ENCODE peak calls at places on chromosomes 11 and 22, in nine cellular contexts. X, A, Y, L, V, P, Q, Z and G are unnamed samples.

GRCh38 chr11:6027501-6027900 is 3.1 kb downstream of the OR56A1 start:
- DNase-seq in X (no peak), A (no peak), Y (no peak), L (no peak), V (no peak), P (no peak), Q (no peak), Z (no peak), G (no peak)

GRCh38 chr22:30205281-30206115 is 41.1 kb downstream of the LIF start:
- DNase-seq in X (peak; percentile 53), A (no peak), Y (no peak), L (peak; percentile 33), V (peak; percentile 49), P (peak; percentile 85), Q (peak; percentile 73), Z (no peak), G (peak; percentile 87)

GRCh38 chr11:125110996-125111340 is 458 bp downstream of the TMEM218 start:
- DNase-seq in X (no peak), A (peak; percentile 38), Y (no peak), L (no peak), V (no peak), P (no peak), Q (no peak), Z (no peak), G (no peak)

GRCh38 chr11:27371490-27371889 is 8.5 kb upstream of the CCDC34 start:
- DNase-seq in X (no peak), A (no peak), Y (no peak), L (no peak), V (no peak), P (no peak), Q (no peak), Z (no peak), G (no peak)

GRCh38 chr22:48836673-48837340 is 990.9 kb downstream of the BRD1 start:
- DNase-seq in X (no peak), A (no peak), Y (peak; percentile 26), L (no peak), V (no peak), P (no peak), Q (no peak), Z (no peak), G (no peak)

GRCh38 chr11:120126543-120126942 is 11.4 kb downstream of the TRIM29 start:
- DNase-seq in X (no peak), A (no peak), Y (no peak), L (no peak), V (no peak), P (no peak), Q (no peak), Z (no peak), G (no peak)

GRCh38 chr11:58775066-58775708 is 43.4 kb upstream of the GLYAT start:
- DNase-seq in X (no peak), A (no peak), Y (no peak), L (no peak), V (no peak), P (no peak), Q (no peak), Z (no peak), G (no peak)

GRCh38 chr11:116832350-116833290 is 2.9 kb downstream of the APOC3 start:
- DNase-seq in X (no peak), A (no peak), Y (no peak), L (no peak), V (no peak), P (no peak), Q (no peak), Z (no peak), G (no peak)

GRCh38 chr22:46649176-46650077 is 29.2 kb downstream of the GRAMD4 start:
- DNase-seq in X (no peak), A (no peak), Y (no peak), L (no peak), V (peak; percentile 63), P (no peak), Q (no peak), Z (no peak), G (no peak)

GRCh38 chr22:22748297-22748743 is 103.9 kb downstream of the GGTLC2 start:
- DNase-seq in X (peak; percentile 51), A (peak; percentile 43), Y (peak; percentile 56), L (no peak), V (no peak), P (no peak), Q (no peak), Z (peak; percentile 44), G (no peak)

GRCh38 chr22:42444060-42444904 is 12.1 kb upstream of the NFAM1 start:
- DNase-seq in X (peak; percentile 84), A (peak; percentile 95), Y (peak; percentile 85), L (peak; percentile 43), V (peak; percentile 86), P (peak; percentile 88), Q (peak; percentile 95), Z (peak; percentile 91), G (peak; percentile 92)

GRCh38 chr11:70194792-70195791 is 8.0 kb upstream of the FADD start:
- DNase-seq in X (no peak), A (no peak), Y (no peak), L (no peak), V (no peak), P (no peak), Q (peak; percentile 33), Z (no peak), G (no peak)

GRCh38 chr22:45970709-45971388 is 6.1 kb downstream of the WNT7B start:
- DNase-seq in X (no peak), A (peak; percentile 66), Y (no peak), L (no peak), V (no peak), P (no peak), Q (no peak), Z (peak; percentile 69), G (no peak)

GRCh38 chr11:7890417-7891179 is 40.5 kb downstream of the OR10A6 start:
- DNase-seq in X (no peak), A (no peak), Y (no peak), L (no peak), V (no peak), P (no peak), Q (no peak), Z (peak; percentile 11), G (no peak)

GRCh38 chr22:40512426-40513136 is 123.9 kb downstream of the MRTFA start:
- DNase-seq in X (peak; percentile 48), A (no peak), Y (no peak), L (peak; percentile 76), V (no peak), P (no peak), Q (no peak), Z (no peak), G (peak; percentile 78)

GRCh38 chr22:46542011-46542985 is 4.9 kb upstream of the CELSR1 start:
- DNase-seq in X (peak; percentile 58), A (peak; percentile 87), Y (peak; percentile 80), L (peak; percentile 64), V (peak; percentile 70), P (peak; percentile 80), Q (peak; percentile 91), Z (peak; percentile 87), G (peak; percentile 78)

GRCh38 chr11:130611791-130612251 is 163.4 kb downstream of the ADAMTS15 start:
- DNase-seq in X (no peak), A (no peak), Y (no peak), L (peak; percentile 69), V (no peak), P (no peak), Q (no peak), Z (no peak), G (no peak)

GRCh38 chr11:130608267-130608666 is 159.8 kb downstream of the ADAMTS15 start:
- DNase-seq in X (no peak), A (no peak), Y (no peak), L (no peak), V (no peak), P (no peak), Q (no peak), Z (no peak), G (no peak)

GRCh38 chr11:130609121-130610035 is 160.9 kb downstream of the ADAMTS15 start:
- DNase-seq in X (peak; percentile 99), A (peak; percentile 50), Y (no peak), L (peak; percentile 50), V (peak; percentile 88), P (peak; percentile 92), Q (no peak), Z (no peak), G (peak; percentile 94)

GRCh38 chr11:130613396-130613795 is 165.0 kb downstream of the ADAMTS15 start:
- DNase-seq in X (no peak), A (no peak), Y (no peak), L (no peak), V (no peak), P (no peak), Q (no peak), Z (no peak), G (no peak)

DNA sequence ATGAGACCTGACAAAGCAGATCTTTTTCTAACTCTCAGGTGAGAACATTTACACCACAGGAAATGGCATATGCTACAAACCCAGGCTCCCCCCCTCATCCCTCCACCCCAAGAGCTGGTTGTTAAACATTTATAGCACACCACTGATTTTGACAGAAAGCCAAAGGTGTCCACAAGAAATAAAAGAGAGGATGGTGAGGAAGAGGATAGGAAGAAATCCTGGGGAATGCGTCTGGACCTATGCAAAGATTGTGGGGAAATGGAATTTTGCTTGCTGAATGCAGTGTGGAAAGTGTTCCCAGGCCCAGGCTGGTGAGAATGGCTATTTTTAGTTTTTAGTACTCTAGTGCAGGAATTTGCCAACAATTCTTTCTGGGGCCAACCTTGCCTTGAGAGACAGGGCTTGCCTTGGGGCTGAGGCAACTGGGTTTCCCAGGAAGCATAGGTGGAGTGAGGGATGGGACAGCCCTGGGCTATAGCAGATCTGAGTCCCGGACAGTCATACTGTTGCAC is 163.9 kb downstream of the ADAMTS15 start:
- DNase-seq in X (no peak), A (no peak), Y (no peak), L (peak; percentile 41), V (no peak), P (no peak), Q (no peak), Z (no peak), G (no peak)
- H3K27ac ChIP-seq in X (peak overlapping the region; percentile 80), A (no peak overlapping the region), Y (no peak overlapping the region), L (peak overlapping the region; percentile 78), V (peak overlapping the region; percentile 83), P (no peak overlapping the region), Q (no peak overlapping the region), Z (no peak overlapping the region), G (no peak overlapping the region)

DNA sequence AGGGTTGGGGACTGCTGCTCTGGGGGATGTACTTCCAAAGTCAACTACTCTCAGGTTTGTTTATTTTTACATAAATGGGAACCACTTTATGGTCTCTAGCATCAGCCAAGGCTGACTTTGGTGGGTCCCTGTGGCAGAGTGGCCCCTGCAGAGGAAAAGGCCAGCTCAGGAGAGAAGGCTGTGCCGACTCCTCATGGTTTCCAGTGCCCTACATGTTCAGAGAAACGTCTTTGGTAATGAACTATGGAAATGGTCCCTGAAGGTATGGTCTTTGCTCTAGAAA is 3.0 kb upstream of the ZDHHC8 start:
- DNase-seq in X (no peak), A (no peak), Y (no peak), L (no peak), V (no peak), P (no peak), Q (no peak), Z (no peak), G (no peak)
- H3K27ac ChIP-seq in X (no peak overlapping the region), A (peak overlapping the region; percentile 74), Y (no peak overlapping the region), L (peak overlapping the region; percentile 86), V (no peak overlapping the region), P (no peak overlapping the region), Q (no peak overlapping the region), Z (peak overlapping the region; percentile 63), G (no peak overlapping the region)

GRCh38 chr22:35380537-35381423 is at the start of gene HMOX1:
- DNase-seq in X (peak; percentile 96), A (peak; percentile 91), Y (peak; percentile 93), L (peak; percentile 49), V (peak; percentile 92), P (peak; percentile 97), Q (peak; percentile 97), Z (peak; percentile 91), G (peak; percentile 97)
- H3K27ac ChIP-seq in X (peak within 1 kb of the TSS; percentile 93), A (no peak within 1 kb of the TSS), Y (peak within 1 kb of the TSS; percentile 87), L (peak within 1 kb of the TSS; percentile 73), V (peak within 1 kb of the TSS; percentile 70), P (peak within 1 kb of the TSS; percentile 91), Q (peak within 1 kb of the TSS; percentile 83), Z (no peak within 1 kb of the TSS), G (peak within 1 kb of the TSS; percentile 85)

GRCh38 chr11:62482753-62483152 is 63.9 kb downstream of the AHNAK start:
- DNase-seq in X (no peak), A (no peak), Y (no peak), L (no peak), V (no peak), P (no peak), Q (no peak), Z (no peak), G (no peak)
- H3K27ac ChIP-seq in X (no peak overlapping the region), A (no peak overlapping the region), Y (no peak overlapping the region), L (no peak overlapping the region), V (no peak overlapping the region), P (no peak overlapping the region), Q (no peak overlapping the region), Z (no peak overlapping the region), G (no peak overlapping the region)